ENCODE peak calls at places on chromosomes 13 and 19, in six cellular contexts. O is NCI-H1105, W is Daoy, K is AG09309, N is RKO, J is NCI-H2081. U is an unnamed sample.

GRCh38 chr19:47229674-47230121 is 1.3 kb downstream of the BBC3 start:
- DNase-seq in O (no peak), W (peak; percentile 39), K (no peak), N (peak; percentile 50), J (no peak), U (no peak)

GRCh38 chr13:34750078-34750703 is 191.9 kb upstream of the NBEA start:
- DNase-seq in O (peak; percentile 28), W (no peak), K (no peak), N (no peak), J (peak; percentile 69), U (no peak)

GRCh38 chr19:8615813-8616596 is 5.5 kb upstream of the ADAMTS10 start:
- DNase-seq in O (no peak), W (peak; percentile 73), K (no peak), N (peak; percentile 65), J (peak; percentile 1), U (no peak)

GRCh38 chr13:100040196-100040595 is 48.7 kb upstream of the PCCA start:
- DNase-seq in O (no peak), W (no peak), K (no peak), N (no peak), J (peak; percentile 77), U (no peak)

GRCh38 chr13:43245374-43245964 is 222.1 kb downstream of the DNAJC15 start:
- DNase-seq in O (no peak), W (peak; percentile 40), K (peak; percentile 81), N (no peak), J (no peak), U (no peak)

GRCh38 chr19:34265221-34265650 is 10.9 kb downstream of the GARRE1 start:
- DNase-seq in O (no peak), W (peak; percentile 76), K (no peak), N (no peak), J (no peak), U (no peak)

GRCh38 chr13:108158746-108159145 is 56.6 kb downstream of the LIG4 start:
- DNase-seq in O (no peak), W (no peak), K (no peak), N (no peak), J (no peak), U (no peak)

GRCh38 chr19:1744133-1744665 is 9.1 kb upstream of the ONECUT3 start:
- DNase-seq in O (no peak), W (no peak), K (no peak), N (no peak), J (no peak), U (no peak)

GRCh38 chr19:31408460-31409124 is 59.4 kb upstream of the TSHZ3 start:
- DNase-seq in O (no peak), W (peak; percentile 82), K (peak; percentile 62), N (no peak), J (no peak), U (no peak)